ENCODE peak calls at places on chromosome 18, in seven cellular contexts. One of them, this sample, is unnamed.

GRCh38 chr18:25650201-25650941 is 298.4 kb upstream of the ZNF521 start:
- DNase-seq in CD8-positive, alpha-beta memory T cell: no peak
- DNase-seq in breast epithelium: no peak
- DNase-seq in sigmoid colon: no peak
- DNase-seq in mammary epithelial cell: peak
- DNase-seq in right lobe of liver: no peak
- DNase-seq in AG04450: peak
- DNase-seq in this sample: no peak

GRCh38 chr18:22286576-22286975 is 117.2 kb downstream of the GATA6 start:
- DNase-seq in CD8-positive, alpha-beta memory T cell: no peak
- DNase-seq in breast epithelium: peak
- DNase-seq in sigmoid colon: no peak
- DNase-seq in mammary epithelial cell: peak
- DNase-seq in right lobe of liver: peak
- DNase-seq in AG04450: no peak
- DNase-seq in this sample: no peak

GRCh38 chr18:61821748-61822147 is 71.1 kb downstream of the RNF152 start:
- DNase-seq in CD8-positive, alpha-beta memory T cell: no peak
- DNase-seq in breast epithelium: no peak
- DNase-seq in sigmoid colon: no peak
- DNase-seq in mammary epithelial cell: no peak
- DNase-seq in right lobe of liver: no peak
- DNase-seq in AG04450: no peak
- DNase-seq in this sample: no peak

GRCh38 chr18:54561864-54562263 is 29.2 kb upstream of the DYNAP start:
- DNase-seq in CD8-positive, alpha-beta memory T cell: no peak
- DNase-seq in breast epithelium: no peak
- DNase-seq in sigmoid colon: no peak
- DNase-seq in mammary epithelial cell: no peak
- DNase-seq in right lobe of liver: no peak
- DNase-seq in AG04450: no peak
- DNase-seq in this sample: no peak

GRCh38 chr18:10930078-10930477 is 219.3 kb downstream of the PIEZO2 start:
- DNase-seq in CD8-positive, alpha-beta memory T cell: no peak
- DNase-seq in breast epithelium: no peak
- DNase-seq in sigmoid colon: no peak
- DNase-seq in mammary epithelial cell: no peak
- DNase-seq in right lobe of liver: no peak
- DNase-seq in AG04450: no peak
- DNase-seq in this sample: no peak

GRCh38 chr18:8848541-8848940 is 143.2 kb downstream of the MTCL1 start:
- DNase-seq in CD8-positive, alpha-beta memory T cell: no peak
- DNase-seq in breast epithelium: no peak
- DNase-seq in sigmoid colon: no peak
- DNase-seq in mammary epithelial cell: no peak
- DNase-seq in right lobe of liver: no peak
- DNase-seq in AG04450: no peak
- DNase-seq in this sample: no peak

GRCh38 chr18:76496200-76496890 is 1.3 kb upstream of the ZNF516 start:
- DNase-seq in CD8-positive, alpha-beta memory T cell: no peak
- DNase-seq in breast epithelium: no peak
- DNase-seq in sigmoid colon: peak
- DNase-seq in mammary epithelial cell: no peak
- DNase-seq in right lobe of liver: peak
- DNase-seq in AG04450: peak
- DNase-seq in this sample: peak

GRCh38 chr18:58125183-58125582 is 81.2 kb downstream of the NEDD4L start:
- DNase-seq in CD8-positive, alpha-beta memory T cell: no peak
- DNase-seq in breast epithelium: no peak
- DNase-seq in sigmoid colon: no peak
- DNase-seq in mammary epithelial cell: peak
- DNase-seq in right lobe of liver: no peak
- DNase-seq in AG04450: no peak
- DNase-seq in this sample: no peak

GRCh38 chr18:26869640-26870039 is 4.1 kb upstream of the AQP4 start:
- DNase-seq in CD8-positive, alpha-beta memory T cell: no peak
- DNase-seq in breast epithelium: no peak
- DNase-seq in sigmoid colon: no peak
- DNase-seq in mammary epithelial cell: no peak
- DNase-seq in right lobe of liver: no peak
- DNase-seq in AG04450: no peak
- DNase-seq in this sample: no peak

GRCh38 chr18:54003195-54003594 is 221.3 kb downstream of the MBD2 start:
- DNase-seq in CD8-positive, alpha-beta memory T cell: no peak
- DNase-seq in breast epithelium: no peak
- DNase-seq in sigmoid colon: no peak
- DNase-seq in mammary epithelial cell: no peak
- DNase-seq in right lobe of liver: no peak
- DNase-seq in AG04450: no peak
- DNase-seq in this sample: no peak

GRCh38 chr18:13495980-13496379 is 230.4 kb downstream of the FAM210A start:
- DNase-seq in CD8-positive, alpha-beta memory T cell: no peak
- DNase-seq in breast epithelium: no peak
- DNase-seq in sigmoid colon: no peak
- DNase-seq in mammary epithelial cell: no peak
- DNase-seq in right lobe of liver: no peak
- DNase-seq in AG04450: no peak
- DNase-seq in this sample: no peak
- H3K27ac ChIP-seq in CD8-positive, alpha-beta memory T cell: no peak
- H3K27ac ChIP-seq in breast epithelium: no peak
- H3K27ac ChIP-seq in sigmoid colon: no peak
- H3K27ac ChIP-seq in mammary epithelial cell: no peak
- H3K27ac ChIP-seq in right lobe of liver: no peak
- H3K27ac ChIP-seq in AG04450: no peak
- H3K27ac ChIP-seq in this sample: no peak

GRCh38 chr18:7740815-7741214 is 173.7 kb downstream of the PTPRM start:
- DNase-seq in CD8-positive, alpha-beta memory T cell: no peak
- DNase-seq in breast epithelium: no peak
- DNase-seq in sigmoid colon: no peak
- DNase-seq in mammary epithelial cell: no peak
- DNase-seq in right lobe of liver: no peak
- DNase-seq in AG04450: no peak
- DNase-seq in this sample: no peak

GRCh38 chr18:7737483-7737882 is 170.4 kb downstream of the PTPRM start:
- DNase-seq in CD8-positive, alpha-beta memory T cell: no peak
- DNase-seq in breast epithelium: no peak
- DNase-seq in sigmoid colon: no peak
- DNase-seq in mammary epithelial cell: no peak
- DNase-seq in right lobe of liver: no peak
- DNase-seq in AG04450: no peak
- DNase-seq in this sample: no peak

GRCh38 chr18:7743256-7743655 is 176.1 kb downstream of the PTPRM start:
- DNase-seq in CD8-positive, alpha-beta memory T cell: no peak
- DNase-seq in breast epithelium: no peak
- DNase-seq in sigmoid colon: no peak
- DNase-seq in mammary epithelial cell: no peak
- DNase-seq in right lobe of liver: no peak
- DNase-seq in AG04450: no peak
- DNase-seq in this sample: no peak

GRCh38 chr18:7746106-7746505 is 179.0 kb downstream of the PTPRM start:
- DNase-seq in CD8-positive, alpha-beta memory T cell: no peak
- DNase-seq in breast epithelium: no peak
- DNase-seq in sigmoid colon: no peak
- DNase-seq in mammary epithelial cell: no peak
- DNase-seq in right lobe of liver: no peak
- DNase-seq in AG04450: no peak
- DNase-seq in this sample: no peak

DNA sequence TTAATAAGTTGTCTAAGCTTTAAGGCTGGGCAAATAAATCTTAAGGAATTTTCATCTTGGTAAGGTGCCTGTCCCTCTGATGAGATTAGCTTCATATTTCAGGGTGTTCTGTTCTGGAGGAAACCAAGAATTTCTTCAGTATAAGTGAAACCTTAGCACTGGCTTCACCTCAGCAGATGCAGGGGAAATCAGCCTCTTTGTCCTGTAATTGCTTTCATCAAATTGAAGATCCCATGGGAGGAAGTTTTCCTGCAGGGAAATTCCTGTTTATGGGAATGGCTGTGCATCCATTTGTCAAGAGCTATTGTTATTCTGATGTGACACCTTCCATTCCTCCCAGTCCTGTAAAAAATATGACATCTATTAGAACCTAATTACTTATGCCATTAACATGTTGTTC is 174.5 kb downstream of the PTPRM start:
- DNase-seq in CD8-positive, alpha-beta memory T cell: no peak
- DNase-seq in breast epithelium: no peak
- DNase-seq in sigmoid colon: no peak
- DNase-seq in mammary epithelial cell: no peak
- DNase-seq in right lobe of liver: no peak
- DNase-seq in AG04450: no peak
- DNase-seq in this sample: no peak
- H3K27ac ChIP-seq in CD8-positive, alpha-beta memory T cell: no peak
- H3K27ac ChIP-seq in breast epithelium: no peak
- H3K27ac ChIP-seq in sigmoid colon: peak
- H3K27ac ChIP-seq in mammary epithelial cell: no peak
- H3K27ac ChIP-seq in right lobe of liver: no peak
- H3K27ac ChIP-seq in AG04450: no peak
- H3K27ac ChIP-seq in this sample: no peak

DNA sequence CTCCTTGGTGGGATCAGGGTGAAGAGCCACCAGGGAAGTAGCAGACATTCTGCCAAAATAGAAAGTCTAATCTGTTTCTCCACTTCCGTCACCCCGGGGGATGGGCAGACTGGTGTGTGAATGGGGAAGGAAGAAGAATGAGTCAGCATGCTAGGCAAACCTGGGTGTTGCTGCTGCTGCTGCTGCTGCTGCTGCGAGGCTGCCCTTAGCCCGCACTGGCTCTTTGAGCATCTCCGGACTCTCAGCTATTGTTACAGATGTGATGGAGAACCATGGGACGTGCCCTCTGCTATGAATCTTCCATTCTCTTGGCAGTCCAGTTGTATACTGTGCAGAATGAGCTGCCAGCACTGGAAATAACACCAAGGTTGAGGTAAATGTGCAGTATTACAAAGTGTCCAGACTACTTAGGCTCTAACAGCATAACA is 158.6 kb downstream of the SETBP1 start:
- DNase-seq in CD8-positive, alpha-beta memory T cell: peak
- DNase-seq in breast epithelium: peak
- DNase-seq in sigmoid colon: peak
- DNase-seq in mammary epithelial cell: peak
- DNase-seq in right lobe of liver: peak
- DNase-seq in AG04450: no peak
- DNase-seq in this sample: no peak
- H3K27ac ChIP-seq in CD8-positive, alpha-beta memory T cell: no peak
- H3K27ac ChIP-seq in breast epithelium: no peak
- H3K27ac ChIP-seq in sigmoid colon: peak
- H3K27ac ChIP-seq in mammary epithelial cell: no peak
- H3K27ac ChIP-seq in right lobe of liver: no peak
- H3K27ac ChIP-seq in AG04450: no peak
- H3K27ac ChIP-seq in this sample: no peak

GRCh38 chr18:34959989-34960388 is 81.2 kb upstream of the MAPRE2 start:
- DNase-seq in CD8-positive, alpha-beta memory T cell: no peak
- DNase-seq in breast epithelium: no peak
- DNase-seq in sigmoid colon: no peak
- DNase-seq in mammary epithelial cell: no peak
- DNase-seq in right lobe of liver: no peak
- DNase-seq in AG04450: no peak
- DNase-seq in this sample: no peak

GRCh38 chr18:34957119-34957863 is 83.9 kb upstream of the MAPRE2 start:
- DNase-seq in CD8-positive, alpha-beta memory T cell: no peak
- DNase-seq in breast epithelium: no peak
- DNase-seq in sigmoid colon: no peak
- DNase-seq in mammary epithelial cell: no peak
- DNase-seq in right lobe of liver: no peak
- DNase-seq in AG04450: no peak
- DNase-seq in this sample: no peak

GRCh38 chr18:34956663-34957062 is 84.5 kb upstream of the MAPRE2 start:
- DNase-seq in CD8-positive, alpha-beta memory T cell: no peak
- DNase-seq in breast epithelium: no peak
- DNase-seq in sigmoid colon: no peak
- DNase-seq in mammary epithelial cell: no peak
- DNase-seq in right lobe of liver: no peak
- DNase-seq in AG04450: peak
- DNase-seq in this sample: no peak

GRCh38 chr18:34959211-34959829 is 81.9 kb upstream of the MAPRE2 start:
- DNase-seq in CD8-positive, alpha-beta memory T cell: no peak
- DNase-seq in breast epithelium: no peak
- DNase-seq in sigmoid colon: no peak
- DNase-seq in mammary epithelial cell: no peak
- DNase-seq in right lobe of liver: no peak
- DNase-seq in AG04450: no peak
- DNase-seq in this sample: no peak

DNA sequence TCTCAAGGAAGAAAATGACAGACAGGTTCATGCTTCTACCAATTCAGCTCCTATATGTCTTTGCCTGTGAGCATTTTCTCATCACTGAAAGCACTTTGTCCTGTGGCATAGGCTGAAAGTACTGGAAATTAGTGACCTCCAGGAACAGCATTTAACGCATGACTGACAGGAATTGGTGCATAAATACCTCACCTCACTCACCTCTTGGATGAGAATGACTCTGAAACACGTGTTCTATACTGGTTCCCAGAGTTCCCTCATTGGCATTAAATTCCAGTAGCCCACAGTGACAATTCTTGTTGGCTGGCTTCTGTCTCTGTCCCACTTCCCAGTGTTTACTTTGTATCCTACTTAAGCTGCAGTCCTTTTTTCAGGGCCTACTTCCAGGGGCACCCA is 83.4 kb upstream of the MAPRE2 start:
- DNase-seq in CD8-positive, alpha-beta memory T cell: no peak
- DNase-seq in breast epithelium: no peak
- DNase-seq in sigmoid colon: no peak
- DNase-seq in mammary epithelial cell: no peak
- DNase-seq in right lobe of liver: no peak
- DNase-seq in AG04450: no peak
- DNase-seq in this sample: no peak
- H3K27ac ChIP-seq in CD8-positive, alpha-beta memory T cell: no peak
- H3K27ac ChIP-seq in breast epithelium: peak
- H3K27ac ChIP-seq in sigmoid colon: no peak
- H3K27ac ChIP-seq in mammary epithelial cell: no peak
- H3K27ac ChIP-seq in right lobe of liver: no peak
- H3K27ac ChIP-seq in AG04450: no peak
- H3K27ac ChIP-seq in this sample: no peak

GRCh38 chr18:51425889-51426288 is 228.4 kb upstream of the MEX3C start:
- DNase-seq in CD8-positive, alpha-beta memory T cell: no peak
- DNase-seq in breast epithelium: no peak
- DNase-seq in sigmoid colon: no peak
- DNase-seq in mammary epithelial cell: no peak
- DNase-seq in right lobe of liver: no peak
- DNase-seq in AG04450: no peak
- DNase-seq in this sample: no peak

GRCh38 chr18:51430538-51430937 is 233.1 kb upstream of the MEX3C start:
- DNase-seq in CD8-positive, alpha-beta memory T cell: no peak
- DNase-seq in breast epithelium: no peak
- DNase-seq in sigmoid colon: no peak
- DNase-seq in mammary epithelial cell: peak
- DNase-seq in right lobe of liver: no peak
- DNase-seq in AG04450: no peak
- DNase-seq in this sample: no peak

GRCh38 chr18:51427012-51427411 is 229.5 kb upstream of the MEX3C start:
- DNase-seq in CD8-positive, alpha-beta memory T cell: no peak
- DNase-seq in breast epithelium: no peak
- DNase-seq in sigmoid colon: no peak
- DNase-seq in mammary epithelial cell: peak
- DNase-seq in right lobe of liver: no peak
- DNase-seq in AG04450: no peak
- DNase-seq in this sample: no peak

GRCh38 chr18:51429644-51430043 is 232.2 kb upstream of the MEX3C start:
- DNase-seq in CD8-positive, alpha-beta memory T cell: no peak
- DNase-seq in breast epithelium: no peak
- DNase-seq in sigmoid colon: no peak
- DNase-seq in mammary epithelial cell: no peak
- DNase-seq in right lobe of liver: no peak
- DNase-seq in AG04450: no peak
- DNase-seq in this sample: no peak

GRCh38 chr18:51425475-51425874 is 228.0 kb upstream of the MEX3C start:
- DNase-seq in CD8-positive, alpha-beta memory T cell: no peak
- DNase-seq in breast epithelium: no peak
- DNase-seq in sigmoid colon: no peak
- DNase-seq in mammary epithelial cell: peak
- DNase-seq in right lobe of liver: no peak
- DNase-seq in AG04450: no peak
- DNase-seq in this sample: no peak
- H3K27ac ChIP-seq in CD8-positive, alpha-beta memory T cell: no peak
- H3K27ac ChIP-seq in breast epithelium: no peak
- H3K27ac ChIP-seq in sigmoid colon: no peak
- H3K27ac ChIP-seq in mammary epithelial cell: no peak
- H3K27ac ChIP-seq in right lobe of liver: no peak
- H3K27ac ChIP-seq in AG04450: no peak
- H3K27ac ChIP-seq in this sample: no peak

This sample was measured in substantia nigra.